ENCODE peak calls at places on chromosome 11, in four cellular contexts. One of them, this sample, is unnamed.

GRCh38 chr11:62055970-62056369 is 67.8 kb upstream of the INCENP start:
- DNase-seq in DMS53: no peak
- DNase-seq in stimulated activated naive CD8-positive, alpha-beta T cell treated with anti-CD3 and anti-CD28 coated beads, Interleukin-15, amount 100 ng/mL, for 72 hours: no peak
- DNase-seq in RCC 7860: no peak
- DNase-seq in this sample: no peak

GRCh38 chr11:61897387-61898246 is 6.3 kb upstream of the FADS3 start:
- DNase-seq in DMS53: peak
- DNase-seq in stimulated activated naive CD8-positive, alpha-beta T cell treated with anti-CD3 and anti-CD28 coated beads, Interleukin-15, amount 100 ng/mL, for 72 hours: peak
- DNase-seq in RCC 7860: peak
- DNase-seq in this sample: peak

GRCh38 chr11:75334976-75335375 is 16.5 kb downstream of the ARRB1 start:
- DNase-seq in DMS53: no peak
- DNase-seq in stimulated activated naive CD8-positive, alpha-beta T cell treated with anti-CD3 and anti-CD28 coated beads, Interleukin-15, amount 100 ng/mL, for 72 hours: no peak
- DNase-seq in RCC 7860: no peak
- DNase-seq in this sample: no peak

GRCh38 chr11:57546869-57547518 is 9.6 kb downstream of the SMTNL1 start:
- DNase-seq in DMS53: peak
- DNase-seq in stimulated activated naive CD8-positive, alpha-beta T cell treated with anti-CD3 and anti-CD28 coated beads, Interleukin-15, amount 100 ng/mL, for 72 hours: no peak
- DNase-seq in RCC 7860: peak
- DNase-seq in this sample: peak

GRCh38 chr11:19980957-19981669 is 179.2 kb downstream of the DBX1 start:
- DNase-seq in DMS53: no peak
- DNase-seq in stimulated activated naive CD8-positive, alpha-beta T cell treated with anti-CD3 and anti-CD28 coated beads, Interleukin-15, amount 100 ng/mL, for 72 hours: no peak
- DNase-seq in RCC 7860: no peak
- DNase-seq in this sample: peak

GRCh38 chr11:128678017-128678416 is 15.9 kb upstream of the FLI1 start:
- DNase-seq in DMS53: no peak
- DNase-seq in stimulated activated naive CD8-positive, alpha-beta T cell treated with anti-CD3 and anti-CD28 coated beads, Interleukin-15, amount 100 ng/mL, for 72 hours: no peak
- DNase-seq in RCC 7860: no peak
- DNase-seq in this sample: no peak

GRCh38 chr11:106162190-106162589 is 84.7 kb downstream of the AASDHPPT start:
- DNase-seq in DMS53: no peak
- DNase-seq in stimulated activated naive CD8-positive, alpha-beta T cell treated with anti-CD3 and anti-CD28 coated beads, Interleukin-15, amount 100 ng/mL, for 72 hours: no peak
- DNase-seq in RCC 7860: no peak
- DNase-seq in this sample: no peak

GRCh38 chr11:134792044-134792443 is 380.0 kb upstream of the B3GAT1 start:
- DNase-seq in DMS53: peak
- DNase-seq in stimulated activated naive CD8-positive, alpha-beta T cell treated with anti-CD3 and anti-CD28 coated beads, Interleukin-15, amount 100 ng/mL, for 72 hours: no peak
- DNase-seq in RCC 7860: no peak
- DNase-seq in this sample: peak

GRCh38 chr11:102420547-102420946 is 32.0 kb downstream of the TMEM123 start:
- DNase-seq in DMS53: no peak
- DNase-seq in stimulated activated naive CD8-positive, alpha-beta T cell treated with anti-CD3 and anti-CD28 coated beads, Interleukin-15, amount 100 ng/mL, for 72 hours: peak
- DNase-seq in RCC 7860: peak
- DNase-seq in this sample: no peak

GRCh38 chr11:19349340-19350025 is 108.7 kb upstream of the E2F8 start:
- DNase-seq in DMS53: no peak
- DNase-seq in stimulated activated naive CD8-positive, alpha-beta T cell treated with anti-CD3 and anti-CD28 coated beads, Interleukin-15, amount 100 ng/mL, for 72 hours: no peak
- DNase-seq in RCC 7860: no peak
- DNase-seq in this sample: no peak

GRCh38 chr11:73259406-73260126 is 12.6 kb upstream of the P2RY6 start:
- DNase-seq in DMS53: no peak
- DNase-seq in stimulated activated naive CD8-positive, alpha-beta T cell treated with anti-CD3 and anti-CD28 coated beads, Interleukin-15, amount 100 ng/mL, for 72 hours: no peak
- DNase-seq in RCC 7860: no peak
- DNase-seq in this sample: no peak

GRCh38 chr11:69716891-69717747 is 13.3 kb upstream of the FGF19 start:
- DNase-seq in DMS53: no peak
- DNase-seq in stimulated activated naive CD8-positive, alpha-beta T cell treated with anti-CD3 and anti-CD28 coated beads, Interleukin-15, amount 100 ng/mL, for 72 hours: no peak
- DNase-seq in RCC 7860: no peak
- DNase-seq in this sample: no peak

GRCh38 chr11:42171046-42171445 is 711.6 kb upstream of the LRRC4C start:
- DNase-seq in DMS53: no peak
- DNase-seq in stimulated activated naive CD8-positive, alpha-beta T cell treated with anti-CD3 and anti-CD28 coated beads, Interleukin-15, amount 100 ng/mL, for 72 hours: no peak
- DNase-seq in RCC 7860: no peak
- DNase-seq in this sample: no peak

GRCh38 chr11:5300246-5300645 is 1.5 kb downstream of the OR51B4 start:
- DNase-seq in DMS53: no peak
- DNase-seq in stimulated activated naive CD8-positive, alpha-beta T cell treated with anti-CD3 and anti-CD28 coated beads, Interleukin-15, amount 100 ng/mL, for 72 hours: no peak
- DNase-seq in RCC 7860: no peak
- DNase-seq in this sample: peak

GRCh38 chr11:36264601-36265344 is 24.5 kb downstream of the COMMD9 start:
- DNase-seq in DMS53: no peak
- DNase-seq in stimulated activated naive CD8-positive, alpha-beta T cell treated with anti-CD3 and anti-CD28 coated beads, Interleukin-15, amount 100 ng/mL, for 72 hours: no peak
- DNase-seq in RCC 7860: no peak
- DNase-seq in this sample: no peak

GRCh38 chr11:76776472-76776871 is 6.7 kb upstream of the TSKU start:
- DNase-seq in DMS53: peak
- DNase-seq in stimulated activated naive CD8-positive, alpha-beta T cell treated with anti-CD3 and anti-CD28 coated beads, Interleukin-15, amount 100 ng/mL, for 72 hours: no peak
- DNase-seq in RCC 7860: no peak
- DNase-seq in this sample: no peak

GRCh38 chr11:126083829-126084607 is 21.4 kb upstream of the CDON start:
- DNase-seq in DMS53: peak
- DNase-seq in stimulated activated naive CD8-positive, alpha-beta T cell treated with anti-CD3 and anti-CD28 coated beads, Interleukin-15, amount 100 ng/mL, for 72 hours: peak
- DNase-seq in RCC 7860: no peak
- DNase-seq in this sample: no peak

GRCh38 chr11:126161146-126161458 is 50.3 kb downstream of the RPUSD4 start:
- DNase-seq in DMS53: no peak
- DNase-seq in stimulated activated naive CD8-positive, alpha-beta T cell treated with anti-CD3 and anti-CD28 coated beads, Interleukin-15, amount 100 ng/mL, for 72 hours: no peak
- DNase-seq in RCC 7860: no peak
- DNase-seq in this sample: no peak

GRCh38 chr11:79253280-79253679 is 187.6 kb downstream of the TENM4 start:
- DNase-seq in DMS53: no peak
- DNase-seq in stimulated activated naive CD8-positive, alpha-beta T cell treated with anti-CD3 and anti-CD28 coated beads, Interleukin-15, amount 100 ng/mL, for 72 hours: no peak
- DNase-seq in RCC 7860: no peak
- DNase-seq in this sample: no peak

GRCh38 chr11:126538071-126538470 is 182.6 kb downstream of the ST3GAL4 start:
- DNase-seq in DMS53: no peak
- DNase-seq in stimulated activated naive CD8-positive, alpha-beta T cell treated with anti-CD3 and anti-CD28 coated beads, Interleukin-15, amount 100 ng/mL, for 72 hours: no peak
- DNase-seq in RCC 7860: no peak
- DNase-seq in this sample: no peak

GRCh38 chr11:118155781-118156530 is 3.3 kb upstream of the SCN4B start:
- DNase-seq in DMS53: no peak
- DNase-seq in stimulated activated naive CD8-positive, alpha-beta T cell treated with anti-CD3 and anti-CD28 coated beads, Interleukin-15, amount 100 ng/mL, for 72 hours: no peak
- DNase-seq in RCC 7860: no peak
- DNase-seq in this sample: no peak

This sample was measured in iris pigment epithelial cell.